ENCODE peak calls at places on chromosome 5, in four cellular contexts. M, H, T and O are unnamed samples.

GRCh38 chr5:180467989-180468731 is 26.0 kb upstream of the CNOT6 start:
- DNase-seq in T (no peak), H (no peak), M (no peak), O (no peak)

GRCh38 chr5:172102251-172102870 is 85.7 kb downstream of the STK10 start:
- DNase-seq in H (no peak), M (no peak), T (peak), O (no peak)

GRCh38 chr5:78076351-78076750 is 218.1 kb downstream of the AP3B1 start:
- DNase-seq in T (no peak), M (no peak), H (no peak), O (no peak)

GRCh38 chr5:1318659-1319251 is 23.9 kb upstream of the TERT start:
- DNase-seq in T (no peak), M (no peak), H (peak), O (no peak)

GRCh38 chr5:173717959-173718358 is 101.5 kb upstream of the BOD1 start:
- DNase-seq in H (no peak), T (no peak), M (no peak), O (no peak)

GRCh38 chr5:151628112-151628823 is 37.1 kb upstream of the FAT2 start:
- DNase-seq in T (no peak), M (no peak), H (no peak), O (no peak)

GRCh38 chr5:175840050-175840841 is 31.1 kb upstream of the CPLX2 start:
- DNase-seq in T (no peak), M (no peak), H (no peak), O (no peak)

GRCh38 chr5:106241409-106241808 is 1429.3 kb downstream of the EFNA5 start:
- DNase-seq in M (no peak), H (no peak), T (no peak), O (no peak)

GRCh38 chr5:158121678-158122077 is 262.7 kb upstream of the CLINT1 start:
- DNase-seq in M (no peak), H (no peak), T (no peak), O (no peak)

GRCh38 chr5:97297063-97297715 is 114.1 kb upstream of the RIOK2 start:
- DNase-seq in M (no peak), H (no peak), T (no peak), O (no peak)

GRCh38 chr5:157361865-157362465 is 96.0 kb downstream of the CYFIP2 start:
- DNase-seq in M (no peak), H (no peak), T (peak), O (no peak)

GRCh38 chr5:135398160-135398854 is 724 bp downstream of the MACROH2A1 start:
- DNase-seq in T (no peak), M (peak), H (peak), O (no peak)

GRCh38 chr5:160418561-160419457 is at the start of gene SLU7:
- DNase-seq in T (peak), M (peak), H (peak), O (peak)

GRCh38 chr5:140481758-140482157 is 65.7 kb upstream of the EIF4EBP3 start:
- DNase-seq in T (no peak), H (no peak), M (no peak), O (no peak)

GRCh38 chr5:24272735-24273134 is 372.0 kb downstream of the CDH10 start:
- DNase-seq in H (no peak), M (no peak), T (no peak), O (no peak)

GRCh38 chr5:178068293-178068692 is 45.0 kb upstream of the N4BP3 start:
- DNase-seq in H (no peak), M (no peak), T (no peak), O (no peak)

GRCh38 chr5:94968507-94969095 is 316.3 kb downstream of the MCTP1 start:
- DNase-seq in H (no peak), T (no peak), M (peak), O (peak)

GRCh38 chr5:83523926-83524325 is 52.4 kb downstream of the VCAN start:
- DNase-seq in H (no peak), M (no peak), T (no peak), O (no peak)

GRCh38 chr5:93677344-93678021 is 63.9 kb downstream of the POU5F2 start:
- DNase-seq in M (no peak), H (peak), T (peak), O (peak)

GRCh38 chr5:106875591-106876297 is 795.0 kb downstream of the EFNA5 start:
- DNase-seq in H (no peak), T (no peak), M (peak), O (no peak)

GRCh38 chr5:122478741-122479459 is 166.9 kb downstream of the SNCAIP start:
- DNase-seq in M (peak), T (no peak), H (no peak), O (peak)

GRCh38 chr5:8845316-8845715 is 700.6 kb downstream of the SEMA5A start:
- DNase-seq in M (no peak), T (no peak), H (no peak), O (no peak)

GRCh38 chr5:178430187-178431062 is 159.8 kb downstream of the COL23A1 start:
- DNase-seq in T (no peak), H (peak), M (no peak), O (no peak)

GRCh38 chr5:179823937-179824744 is 3.4 kb downstream of the SQSTM1 start:
- DNase-seq in T (no peak), H (peak), M (no peak), O (no peak)

GRCh38 chr5:169121631-169122420 is 179.1 kb downstream of the SLIT3 start:
- DNase-seq in H (no peak), M (no peak), T (no peak), O (no peak)

GRCh38 chr5:147530801-147531389 is 21.0 kb upstream of the DPYSL3 start:
- DNase-seq in H (no peak), M (peak), T (no peak), O (peak)

GRCh38 chr5:171166766-171167165 is 142.3 kb upstream of the TLX3 start:
- DNase-seq in T (no peak), M (no peak), H (no peak), O (no peak)

GRCh38 chr5:108953940-108954339 is 206.2 kb downstream of the FER start:
- DNase-seq in T (no peak), H (no peak), M (no peak), O (no peak)

GRCh38 chr5:122236270-122236669 is 75.8 kb upstream of the SNCAIP start:
- DNase-seq in M (no peak), H (no peak), T (no peak), O (no peak)

GRCh38 chr5:157540707-157541451 is 34.7 kb downstream of the ADAM19 start:
- DNase-seq in T (peak), M (no peak), H (peak), O (no peak)

GRCh38 chr5:126888180-126888579 is 111.2 kb downstream of the LMNB1 start:
- DNase-seq in H (no peak), T (no peak), M (no peak), O (no peak)

GRCh38 chr5:124923131-124923530 is 176.7 kb upstream of the ZNF608 start:
- DNase-seq in T (no peak), M (no peak), H (no peak), O (no peak)

GRCh38 chr5:122362361-122362760 is 50.3 kb downstream of the SNCAIP start:
- DNase-seq in H (no peak), T (no peak), M (no peak), O (no peak)

DNA sequence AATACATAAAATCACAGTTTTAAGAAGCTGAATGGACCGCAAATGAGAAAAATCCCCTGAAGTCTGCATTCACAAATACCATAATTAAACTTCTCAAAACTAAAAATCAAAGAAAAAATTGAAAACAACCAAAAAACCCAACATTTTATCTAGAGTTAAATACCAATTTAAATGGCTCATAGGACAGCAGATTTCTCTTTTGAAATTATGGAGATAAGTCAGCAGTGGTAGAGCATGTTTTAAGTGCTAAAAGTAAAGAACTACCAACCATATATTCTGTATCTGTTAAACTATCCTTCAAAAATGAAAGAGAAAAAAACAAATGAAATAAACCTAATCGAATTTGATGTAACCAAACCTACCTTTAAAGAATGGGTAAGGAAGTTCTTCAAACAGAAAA is 862.8 kb downstream of the TAF11L14 start:
- DNase-seq in M (no peak), H (no peak), T (no peak), O (no peak)
- H3K4me3 ChIP-seq in M (no peak), H (no peak), T (no peak), O (no peak)

GRCh38 chr5:17429353-17429752 is 68.7 kb upstream of the TAF11L2 start:
- DNase-seq in T (no peak), H (no peak), M (no peak), O (no peak)
- H3K27ac ChIP-seq in T (no peak), H (no peak), M (no peak), O (no peak)

GRCh38 chr5:112647428-112647827 is 90.3 kb upstream of the APC start:
- DNase-seq in T (no peak), M (no peak), H (no peak), O (no peak)

GRCh38 chr5:112646139-112646941 is 91.3 kb upstream of the APC start:
- DNase-seq in H (no peak), M (no peak), T (no peak), O (no peak)

GRCh38 chr5:112643339-112643971 is 94.2 kb upstream of the APC start:
- DNase-seq in H (no peak), T (no peak), M (no peak), O (no peak)

GRCh38 chr5:112649882-112650281 is 87.8 kb upstream of the APC start:
- DNase-seq in M (no peak), H (no peak), T (no peak), O (no peak)

DNA sequence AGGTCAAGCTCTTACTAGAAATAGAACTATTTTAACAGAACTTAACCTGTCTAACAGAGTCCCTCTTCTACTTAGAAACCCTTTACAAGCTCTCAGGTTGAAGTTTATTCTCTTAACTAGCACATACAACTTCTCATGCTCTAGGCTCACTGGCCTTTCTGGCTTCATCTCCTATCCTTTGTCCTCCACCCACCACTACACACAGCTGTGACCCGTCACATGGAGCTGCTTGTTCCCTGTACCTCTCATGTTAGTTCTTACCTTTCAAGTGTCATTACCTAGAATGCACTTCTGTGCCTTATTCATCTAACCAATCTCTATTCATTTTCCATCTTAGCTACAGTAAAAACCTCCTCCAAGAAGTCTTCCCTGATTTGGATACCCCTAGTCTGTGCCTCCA is 89.4 kb upstream of the APC start:
- DNase-seq in M (no peak), H (no peak), T (no peak), O (no peak)
- TF ChIP-seq CTCF in M (no peak), H (no peak), T (no peak), O (no peak)

GRCh38 chr5:72294473-72294872 is 25.6 kb downstream of the MRPS27 start:
- DNase-seq in T (no peak), H (no peak), M (no peak), O (no peak)

GRCh38 chr5:72291601-72292000 is 28.4 kb downstream of the MRPS27 start:
- DNase-seq in T (no peak), H (no peak), M (no peak), O (no peak)

GRCh38 chr5:72292411-72292810 is 27.6 kb downstream of the MRPS27 start:
- DNase-seq in T (no peak), M (no peak), H (no peak), O (no peak)

GRCh38 chr5:72295539-72295938 is 24.5 kb downstream of the MRPS27 start:
- DNase-seq in H (no peak), T (no peak), M (no peak), O (no peak)

GRCh38 chr5:72293495-72294055 is 26.5 kb downstream of the MRPS27 start:
- DNase-seq in M (no peak), T (no peak), H (no peak), O (no peak)
- H3K4me3 ChIP-seq in M (no peak), T (no peak), H (no peak), O (no peak)